ENCODE peak calls at places on chromosomes 13 and 19, in seven cellular contexts. F, C, T, Q, A, H and J are unnamed samples.

GRCh38 chr13:28560612-28561011 is 65.7 kb upstream of the FLT1 start:
- DNase-seq in F (no peak), C (no peak), T (no peak), Q (no peak), A (no peak), H (no peak), J (no peak)

GRCh38 chr13:58341318-58341717 is 709.8 kb downstream of the PCDH17 start:
- DNase-seq in F (no peak), C (no peak), T (no peak), Q (no peak), A (no peak), H (no peak), J (no peak)

GRCh38 chr13:32426191-32426980 is 1.5 kb downstream of the N4BP2L1 start:
- DNase-seq in F (peak; percentile 29), C (no peak), T (no peak), Q (peak; percentile 7), A (no peak), H (peak; percentile 31), J (no peak)

GRCh38 chr19:32415246-32415645 is 9.7 kb downstream of the DPY19L3 start:
- DNase-seq in F (no peak), C (no peak), T (no peak), Q (no peak), A (no peak), H (no peak), J (no peak)

GRCh38 chr13:45113809-45114208 is 6.5 kb upstream of the GTF2F2 start:
- DNase-seq in F (no peak), C (no peak), T (no peak), Q (no peak), A (no peak), H (no peak), J (no peak)

GRCh38 chr13:52599853-52600603 is 42.2 kb upstream of the HNRNPA1L2 start:
- DNase-seq in F (peak; percentile 59), C (peak; percentile 77), T (peak; percentile 75), Q (no peak), A (no peak), H (peak; percentile 31), J (no peak)

GRCh38 chr13:29621401-29621800 is 25.9 kb upstream of the SLC7A1 start:
- DNase-seq in F (peak; percentile 91), C (no peak), T (no peak), Q (no peak), A (no peak), H (no peak), J (no peak)

GRCh38 chr19:50705422-50706019 is 14.1 kb downstream of the SHANK1 start:
- DNase-seq in F (peak; percentile 88), C (no peak), T (no peak), Q (no peak), A (peak; percentile 57), H (peak; percentile 60), J (no peak)